ENCODE peak calls at places on chromosomes 16 and 17, in ten cellular contexts. H, Q, S, D, Z, A, I, T, V and J are unnamed samples.

GRCh38 chr17:72479113-72479512 is 358.3 kb downstream of the SOX9 start:
- DNase-seq in H (no peak), Q (no peak), S (no peak), D (no peak), Z (no peak), A (no peak), I (no peak), T (peak; percentile 53), V (no peak), J (no peak)

GRCh38 chr17:15883617-15884111 is 61.3 kb upstream of the ADORA2B start:
- DNase-seq in H (no peak), Q (no peak), S (peak; percentile 91), D (no peak), Z (no peak), A (no peak), I (peak; percentile 78), T (no peak), V (no peak), J (no peak)

GRCh38 chr16:69814561-69814960 is 52.4 kb downstream of the WWP2 start:
- DNase-seq in H (no peak), Q (no peak), S (no peak), D (no peak), Z (no peak), A (no peak), I (no peak), T (peak; percentile 90), V (no peak), J (no peak)

GRCh38 chr16:10447289-10447688 is 61.4 kb downstream of the ATF7IP2 start:
- DNase-seq in H (no peak), Q (no peak), S (no peak), D (no peak), Z (no peak), A (no peak), I (no peak), T (no peak), V (no peak), J (no peak)

GRCh38 chr17:49585422-49586027 is 9.9 kb downstream of the NXPH3 start:
- DNase-seq in H (no peak), Q (no peak), S (no peak), D (no peak), Z (no peak), A (no peak), I (no peak), T (no peak), V (no peak), J (no peak)

GRCh38 chr17:41324180-41325075 is 8.9 kb upstream of the KRTAP17-1 start:
- DNase-seq in H (no peak), Q (no peak), S (peak; percentile 59), D (no peak), Z (no peak), A (no peak), I (no peak), T (peak; percentile 22), V (no peak), J (no peak)

GRCh38 chr16:85462405-85463227 is 150.5 kb upstream of the GSE1 start:
- DNase-seq in H (peak; percentile 59), Q (peak; percentile 25), S (no peak), D (no peak), Z (peak; percentile 51), A (no peak), I (peak; percentile 52), T (peak; percentile 49), V (no peak), J (peak; percentile 71)

GRCh38 chr17:67137860-67138259 is 93.5 kb downstream of the CACNG1 start:
- DNase-seq in H (no peak), Q (no peak), S (no peak), D (no peak), Z (no peak), A (no peak), I (no peak), T (no peak), V (no peak), J (no peak)

GRCh38 chr17:48149174-48150106 is 41.9 kb downstream of the SNX11 start:
- DNase-seq in H (no peak), Q (no peak), S (no peak), D (no peak), Z (no peak), A (no peak), I (no peak), T (no peak), V (no peak), J (no peak)

GRCh38 chr17:80860101-80860671 is 131.5 kb upstream of the CHMP6 start:
- DNase-seq in H (no peak), Q (no peak), S (no peak), D (no peak), Z (no peak), A (no peak), I (no peak), T (no peak), V (no peak), J (no peak)

GRCh38 chr16:60553316-60553801 is 1482.9 kb downstream of the CDH8 start:
- DNase-seq in H (no peak), Q (no peak), S (no peak), D (no peak), Z (no peak), A (no peak), I (no peak), T (no peak), V (no peak), J (no peak)

GRCh38 chr17:70525976-70526375 is 356.6 kb downstream of the KCNJ2 start:
- DNase-seq in H (no peak), Q (no peak), S (no peak), D (no peak), Z (no peak), A (no peak), I (no peak), T (no peak), V (no peak), J (no peak)

GRCh38 chr17:13337864-13338371 is 263.8 kb downstream of the HS3ST3A1 start:
- DNase-seq in H (peak; percentile 26), Q (no peak), S (peak; percentile 87), D (no peak), Z (no peak), A (no peak), I (peak; percentile 84), T (peak; percentile 32), V (no peak), J (no peak)

GRCh38 chr16:87896924-87897562 is 27.7 kb upstream of the SLC7A5 start:
- DNase-seq in H (no peak), Q (no peak), S (no peak), D (no peak), Z (no peak), A (no peak), I (no peak), T (no peak), V (no peak), J (no peak)

GRCh38 chr17:27535975-27536374 is 79.7 kb downstream of the KSR1 start:
- DNase-seq in H (no peak), Q (no peak), S (no peak), D (no peak), Z (no peak), A (no peak), I (peak; percentile 12), T (no peak), V (no peak), J (no peak)

GRCh38 chr16:11016993-11017392 is 72.6 kb downstream of the CLEC16A start:
- DNase-seq in H (no peak), Q (peak; percentile 24), S (peak; percentile 82), D (peak; percentile 73), Z (peak; percentile 78), A (peak; percentile 41), I (peak; percentile 79), T (peak; percentile 28), V (no peak), J (peak; percentile 72)

GRCh38 chr17:72602517-72603345 is 481.9 kb downstream of the SOX9 start:
- DNase-seq in H (no peak), Q (no peak), S (peak; percentile 77), D (no peak), Z (peak; percentile 47), A (no peak), I (peak; percentile 90), T (peak; percentile 68), V (no peak), J (no peak)

GRCh38 chr17:36786867-36787266 is 150.4 kb upstream of the LHX1 start:
- DNase-seq in H (no peak), Q (no peak), S (no peak), D (no peak), Z (no peak), A (no peak), I (no peak), T (no peak), V (no peak), J (no peak)

GRCh38 chr16:48047755-48048154 is 108.0 kb downstream of the ABCC12 start:
- DNase-seq in H (no peak), Q (no peak), S (no peak), D (no peak), Z (no peak), A (no peak), I (no peak), T (no peak), V (no peak), J (no peak)

GRCh38 chr17:6455321-6455705 is 11.1 kb downstream of the PIMREG start:
- DNase-seq in H (no peak), Q (no peak), S (no peak), D (no peak), Z (peak; percentile 60), A (no peak), I (no peak), T (peak; percentile 19), V (peak; percentile 17), J (no peak)

GRCh38 chr17:37094391-37094790 is 145.6 kb downstream of the AATF start:
- DNase-seq in H (no peak), Q (no peak), S (no peak), D (no peak), Z (no peak), A (no peak), I (no peak), T (no peak), V (no peak), J (no peak)

GRCh38 chr16:89557230-89557935 is 3.1 kb upstream of the RPL13 start:
- DNase-seq in H (peak; percentile 91), Q (peak; percentile 51), S (peak; percentile 66), D (peak; percentile 79), Z (peak; percentile 80), A (no peak), I (peak; percentile 85), T (peak; percentile 81), V (peak; percentile 78), J (peak; percentile 90)

GRCh38 chr16:73126453-73126853 is 78.5 kb upstream of the ZFHX3 start:
- DNase-seq in H (peak; percentile 19), Q (no peak), S (no peak), D (peak; percentile 50), Z (no peak), A (no peak), I (peak; percentile 85), T (peak; percentile 76), V (no peak), J (peak; percentile 68)

GRCh38 chr17:17398188-17398927 is 78.4 kb upstream of the MED9 start:
- DNase-seq in H (no peak), Q (no peak), S (peak; percentile 39), D (no peak), Z (no peak), A (no peak), I (peak; percentile 76), T (peak; percentile 27), V (no peak), J (peak; percentile 76)

GRCh38 chr16:78065344-78065743 is 34.1 kb upstream of the WWOX start:
- DNase-seq in H (no peak), Q (no peak), S (peak; percentile 3), D (no peak), Z (no peak), A (no peak), I (no peak), T (no peak), V (no peak), J (no peak)

GRCh38 chr16:10934325-10935107 is 7.8 kb downstream of the DEXI start:
- DNase-seq in H (no peak), Q (no peak), S (no peak), D (no peak), Z (no peak), A (no peak), I (no peak), T (no peak), V (no peak), J (no peak)

GRCh38 chr17:11279776-11280344 is 38.8 kb downstream of the SHISA6 start:
- DNase-seq in H (no peak), Q (no peak), S (no peak), D (no peak), Z (no peak), A (no peak), I (no peak), T (no peak), V (no peak), J (no peak)

GRCh38 chr16:78240459-78241222 is 141.2 kb downstream of the WWOX start:
- DNase-seq in H (no peak), Q (no peak), S (no peak), D (no peak), Z (peak; percentile 65), A (no peak), I (no peak), T (peak; percentile 77), V (no peak), J (no peak)